ENCODE peak calls at places on chromosome 15, in seven cellular contexts. One of them, this sample, is unnamed.

GRCh38 chr15:65918936-65919335 is 49.6 kb downstream of the RAB11A start:
- DNase-seq in uterus: no peak
- DNase-seq in spleen: no peak
- DNase-seq in fibroblast of the aortic adventitia: no peak
- DNase-seq in tibial nerve: no peak
- DNase-seq in tibial artery: no peak
- DNase-seq in astrocyte of the spinal cord: no peak
- DNase-seq in this sample: no peak

GRCh38 chr15:33107950-33108349 is 86.6 kb downstream of the FMN1 start:
- DNase-seq in uterus: no peak
- DNase-seq in spleen: no peak
- DNase-seq in fibroblast of the aortic adventitia: peak
- DNase-seq in tibial nerve: no peak
- DNase-seq in tibial artery: no peak
- DNase-seq in astrocyte of the spinal cord: no peak
- DNase-seq in this sample: no peak

GRCh38 chr15:69753867-69754266 is 301.2 kb downstream of the RPLP1 start:
- DNase-seq in uterus: no peak
- DNase-seq in spleen: no peak
- DNase-seq in fibroblast of the aortic adventitia: no peak
- DNase-seq in tibial nerve: no peak
- DNase-seq in tibial artery: no peak
- DNase-seq in astrocyte of the spinal cord: no peak
- DNase-seq in this sample: no peak

GRCh38 chr15:95972136-95972553 is 358.4 kb upstream of the NR2F2 start:
- DNase-seq in uterus: peak
- DNase-seq in spleen: no peak
- DNase-seq in fibroblast of the aortic adventitia: peak
- DNase-seq in tibial nerve: peak
- DNase-seq in tibial artery: no peak
- DNase-seq in astrocyte of the spinal cord: peak
- DNase-seq in this sample: peak

GRCh38 chr15:99982662-99983061 is 249.4 kb upstream of the LYSMD4 start:
- DNase-seq in uterus: no peak
- DNase-seq in spleen: no peak
- DNase-seq in fibroblast of the aortic adventitia: no peak
- DNase-seq in tibial nerve: no peak
- DNase-seq in tibial artery: no peak
- DNase-seq in astrocyte of the spinal cord: no peak
- DNase-seq in this sample: no peak

GRCh38 chr15:44879066-44879465 is 77.4 kb upstream of the TERB2 start:
- DNase-seq in uterus: no peak
- DNase-seq in spleen: no peak
- DNase-seq in fibroblast of the aortic adventitia: no peak
- DNase-seq in tibial nerve: no peak
- DNase-seq in tibial artery: no peak
- DNase-seq in astrocyte of the spinal cord: no peak
- DNase-seq in this sample: no peak

GRCh38 chr15:66900586-66901310 is 164.7 kb upstream of the SMAD3 start:
- DNase-seq in uterus: no peak
- DNase-seq in spleen: no peak
- DNase-seq in fibroblast of the aortic adventitia: no peak
- DNase-seq in tibial nerve: no peak
- DNase-seq in tibial artery: peak
- DNase-seq in astrocyte of the spinal cord: no peak
- DNase-seq in this sample: no peak

GRCh38 chr15:85380860-85381535 is 595 bp downstream of the AKAP13 start:
- DNase-seq in uterus: no peak
- DNase-seq in spleen: peak
- DNase-seq in fibroblast of the aortic adventitia: no peak
- DNase-seq in tibial nerve: peak
- DNase-seq in tibial artery: peak
- DNase-seq in astrocyte of the spinal cord: no peak
- DNase-seq in this sample: peak

GRCh38 chr15:37098468-37099320 is 1.7 kb downstream of the MEIS2 start:
- DNase-seq in uterus: peak
- DNase-seq in spleen: peak
- DNase-seq in fibroblast of the aortic adventitia: no peak
- DNase-seq in tibial nerve: peak
- DNase-seq in tibial artery: peak
- DNase-seq in astrocyte of the spinal cord: peak
- DNase-seq in this sample: peak

GRCh38 chr15:59105839-59106238 is 893 bp downstream of the CCNB2 start:
- DNase-seq in uterus: no peak
- DNase-seq in spleen: no peak
- DNase-seq in fibroblast of the aortic adventitia: no peak
- DNase-seq in tibial nerve: no peak
- DNase-seq in tibial artery: no peak
- DNase-seq in astrocyte of the spinal cord: no peak
- DNase-seq in this sample: no peak

GRCh38 chr15:68408526-68408925 is 23.4 kb downstream of the ITGA11 start:
- DNase-seq in uterus: peak
- DNase-seq in spleen: peak
- DNase-seq in fibroblast of the aortic adventitia: no peak
- DNase-seq in tibial nerve: no peak
- DNase-seq in tibial artery: no peak
- DNase-seq in astrocyte of the spinal cord: no peak
- DNase-seq in this sample: no peak

GRCh38 chr15:39530446-39531342 is 50.2 kb upstream of the THBS1 start:
- DNase-seq in uterus: no peak
- DNase-seq in spleen: no peak
- DNase-seq in fibroblast of the aortic adventitia: peak
- DNase-seq in tibial nerve: no peak
- DNase-seq in tibial artery: no peak
- DNase-seq in astrocyte of the spinal cord: no peak
- DNase-seq in this sample: peak

GRCh38 chr15:49868348-49868747 is 247.5 kb downstream of the DTWD1 start:
- DNase-seq in uterus: no peak
- DNase-seq in spleen: no peak
- DNase-seq in fibroblast of the aortic adventitia: no peak
- DNase-seq in tibial nerve: no peak
- DNase-seq in tibial artery: no peak
- DNase-seq in astrocyte of the spinal cord: no peak
- DNase-seq in this sample: no peak

GRCh38 chr15:46900992-46901391 is 816.3 kb upstream of the SEMA6D start:
- DNase-seq in uterus: no peak
- DNase-seq in spleen: no peak
- DNase-seq in fibroblast of the aortic adventitia: no peak
- DNase-seq in tibial nerve: no peak
- DNase-seq in tibial artery: no peak
- DNase-seq in astrocyte of the spinal cord: no peak
- DNase-seq in this sample: no peak

GRCh38 chr15:84598250-84598649 is 2.6 kb upstream of the ZSCAN2 start:
- DNase-seq in uterus: no peak
- DNase-seq in spleen: no peak
- DNase-seq in fibroblast of the aortic adventitia: no peak
- DNase-seq in tibial nerve: peak
- DNase-seq in tibial artery: no peak
- DNase-seq in astrocyte of the spinal cord: no peak
- DNase-seq in this sample: peak

GRCh38 chr15:73002509-73002908 is 49.8 kb upstream of the NEO1 start:
- DNase-seq in uterus: no peak
- DNase-seq in spleen: no peak
- DNase-seq in fibroblast of the aortic adventitia: no peak
- DNase-seq in tibial nerve: no peak
- DNase-seq in tibial artery: no peak
- DNase-seq in astrocyte of the spinal cord: peak
- DNase-seq in this sample: peak

GRCh38 chr15:66563126-66563525 is 2.7 kb downstream of the LCTL start:
- DNase-seq in uterus: no peak
- DNase-seq in spleen: peak
- DNase-seq in fibroblast of the aortic adventitia: no peak
- DNase-seq in tibial nerve: no peak
- DNase-seq in tibial artery: no peak
- DNase-seq in astrocyte of the spinal cord: no peak
- DNase-seq in this sample: no peak

GRCh38 chr15:69474846-69475455 is 22.3 kb downstream of the RPLP1 start:
- DNase-seq in uterus: no peak
- DNase-seq in spleen: no peak
- DNase-seq in fibroblast of the aortic adventitia: no peak
- DNase-seq in tibial nerve: no peak
- DNase-seq in tibial artery: no peak
- DNase-seq in astrocyte of the spinal cord: no peak
- DNase-seq in this sample: no peak

GRCh38 chr15:74578496-74578994 is 37.1 kb upstream of the CLK3 start:
- DNase-seq in uterus: no peak
- DNase-seq in spleen: no peak
- DNase-seq in fibroblast of the aortic adventitia: no peak
- DNase-seq in tibial nerve: no peak
- DNase-seq in tibial artery: no peak
- DNase-seq in astrocyte of the spinal cord: no peak
- DNase-seq in this sample: no peak

GRCh38 chr15:101150723-101151040 is 101.2 kb downstream of the CHSY1 start:
- DNase-seq in uterus: no peak
- DNase-seq in spleen: peak
- DNase-seq in fibroblast of the aortic adventitia: no peak
- DNase-seq in tibial nerve: no peak
- DNase-seq in tibial artery: peak
- DNase-seq in astrocyte of the spinal cord: no peak
- DNase-seq in this sample: no peak

GRCh38 chr15:57607570-57608000 is 15.9 kb downstream of the MYZAP start:
- DNase-seq in uterus: no peak
- DNase-seq in spleen: no peak
- DNase-seq in fibroblast of the aortic adventitia: peak
- DNase-seq in tibial nerve: no peak
- DNase-seq in tibial artery: no peak
- DNase-seq in astrocyte of the spinal cord: peak
- DNase-seq in this sample: peak

GRCh38 chr15:55088207-55088606 is 108.5 kb downstream of the RSL24D1 start:
- DNase-seq in uterus: no peak
- DNase-seq in spleen: no peak
- DNase-seq in fibroblast of the aortic adventitia: no peak
- DNase-seq in tibial nerve: no peak
- DNase-seq in tibial artery: no peak
- DNase-seq in astrocyte of the spinal cord: no peak
- DNase-seq in this sample: no peak

GRCh38 chr15:57548835-57549234 is 42.9 kb upstream of the MYZAP start:
- DNase-seq in uterus: no peak
- DNase-seq in spleen: no peak
- DNase-seq in fibroblast of the aortic adventitia: no peak
- DNase-seq in tibial nerve: no peak
- DNase-seq in tibial artery: no peak
- DNase-seq in astrocyte of the spinal cord: no peak
- DNase-seq in this sample: no peak

GRCh38 chr15:68644088-68644904 is 65.5 kb downstream of the CORO2B start:
- DNase-seq in uterus: no peak
- DNase-seq in spleen: no peak
- DNase-seq in fibroblast of the aortic adventitia: peak
- DNase-seq in tibial nerve: no peak
- DNase-seq in tibial artery: no peak
- DNase-seq in astrocyte of the spinal cord: peak
- DNase-seq in this sample: peak

GRCh38 chr15:40830884-40831283 is 2.4 kb upstream of the PPP1R14D start:
- DNase-seq in uterus: no peak
- DNase-seq in spleen: no peak
- DNase-seq in fibroblast of the aortic adventitia: no peak
- DNase-seq in tibial nerve: no peak
- DNase-seq in tibial artery: no peak
- DNase-seq in astrocyte of the spinal cord: no peak
- DNase-seq in this sample: no peak

GRCh38 chr15:91866971-91867372 is 13.5 kb downstream of the SLCO3A1 start:
- DNase-seq in uterus: peak
- DNase-seq in spleen: no peak
- DNase-seq in fibroblast of the aortic adventitia: peak
- DNase-seq in tibial nerve: no peak
- DNase-seq in tibial artery: peak
- DNase-seq in astrocyte of the spinal cord: peak
- DNase-seq in this sample: no peak

GRCh38 chr15:79007066-79007465 is 62.2 kb upstream of the CTSH start:
- DNase-seq in uterus: no peak
- DNase-seq in spleen: peak
- DNase-seq in fibroblast of the aortic adventitia: peak
- DNase-seq in tibial nerve: peak
- DNase-seq in tibial artery: no peak
- DNase-seq in astrocyte of the spinal cord: peak
- DNase-seq in this sample: peak

GRCh38 chr15:80743189-80743833 is 35.9 kb upstream of the CEMIP start:
- DNase-seq in uterus: no peak
- DNase-seq in spleen: no peak
- DNase-seq in fibroblast of the aortic adventitia: no peak
- DNase-seq in tibial nerve: no peak
- DNase-seq in tibial artery: no peak
- DNase-seq in astrocyte of the spinal cord: peak
- DNase-seq in this sample: peak

GRCh38 chr15:66848116-66848515 is 146.1 kb downstream of the SMAD6 start:
- DNase-seq in uterus: no peak
- DNase-seq in spleen: no peak
- DNase-seq in fibroblast of the aortic adventitia: no peak
- DNase-seq in tibial nerve: no peak
- DNase-seq in tibial artery: no peak
- DNase-seq in astrocyte of the spinal cord: no peak
- DNase-seq in this sample: no peak

GRCh38 chr15:38702178-38702912 is 137.7 kb upstream of the RASGRP1 start:
- DNase-seq in uterus: no peak
- DNase-seq in spleen: no peak
- DNase-seq in fibroblast of the aortic adventitia: no peak
- DNase-seq in tibial nerve: no peak
- DNase-seq in tibial artery: no peak
- DNase-seq in astrocyte of the spinal cord: no peak
- DNase-seq in this sample: peak

GRCh38 chr15:63255485-63255990 is 21.9 kb upstream of the APH1B start:
- DNase-seq in uterus: no peak
- DNase-seq in spleen: no peak
- DNase-seq in fibroblast of the aortic adventitia: no peak
- DNase-seq in tibial nerve: no peak
- DNase-seq in tibial artery: no peak
- DNase-seq in astrocyte of the spinal cord: no peak
- DNase-seq in this sample: no peak
- H3K4me3 ChIP-seq in uterus: no peak
- H3K4me3 ChIP-seq in spleen: no peak
- H3K4me3 ChIP-seq in fibroblast of the aortic adventitia: no peak
- H3K4me3 ChIP-seq in tibial nerve: no peak
- H3K4me3 ChIP-seq in tibial artery: no peak
- H3K4me3 ChIP-seq in astrocyte of the spinal cord: no peak
- H3K4me3 ChIP-seq in this sample: no peak

GRCh38 chr15:93037341-93038063 is 51.5 kb downstream of the RGMA start:
- DNase-seq in uterus: peak
- DNase-seq in spleen: peak
- DNase-seq in fibroblast of the aortic adventitia: peak
- DNase-seq in tibial nerve: peak
- DNase-seq in tibial artery: peak
- DNase-seq in astrocyte of the spinal cord: peak
- DNase-seq in this sample: peak
- TF ChIP-seq CTCF in uterus: peak
- TF ChIP-seq CTCF in spleen: no peak
- TF ChIP-seq CTCF in fibroblast of the aortic adventitia: peak
- TF ChIP-seq CTCF in tibial nerve: peak
- TF ChIP-seq CTCF in tibial artery: peak
- TF ChIP-seq CTCF in astrocyte of the spinal cord: peak
- TF ChIP-seq CTCF in this sample: peak

GRCh38 chr15:88191806-88192165 is 64.8 kb downstream of the NTRK3 start:
- DNase-seq in uterus: no peak
- DNase-seq in spleen: no peak
- DNase-seq in fibroblast of the aortic adventitia: no peak
- DNase-seq in tibial nerve: no peak
- DNase-seq in tibial artery: no peak
- DNase-seq in astrocyte of the spinal cord: no peak
- DNase-seq in this sample: no peak
- H3K4me3 ChIP-seq in uterus: no peak
- H3K4me3 ChIP-seq in spleen: no peak
- H3K4me3 ChIP-seq in fibroblast of the aortic adventitia: no peak
- H3K4me3 ChIP-seq in tibial nerve: no peak
- H3K4me3 ChIP-seq in tibial artery: no peak
- H3K4me3 ChIP-seq in astrocyte of the spinal cord: no peak
- H3K4me3 ChIP-seq in this sample: no peak

GRCh38 chr15:43877371-43877770 is 50.6 kb downstream of the WDR76 start:
- DNase-seq in uterus: no peak
- DNase-seq in spleen: no peak
- DNase-seq in fibroblast of the aortic adventitia: no peak
- DNase-seq in tibial nerve: no peak
- DNase-seq in tibial artery: no peak
- DNase-seq in astrocyte of the spinal cord: no peak
- DNase-seq in this sample: no peak
- TF ChIP-seq CTCF in uterus: no peak
- TF ChIP-seq CTCF in spleen: no peak
- TF ChIP-seq CTCF in fibroblast of the aortic adventitia: no peak
- TF ChIP-seq CTCF in tibial nerve: no peak
- TF ChIP-seq CTCF in tibial artery: no peak
- TF ChIP-seq CTCF in astrocyte of the spinal cord: no peak
- TF ChIP-seq CTCF in this sample: no peak

This sample was measured in choroid plexus epithelial cell.